ENCODE peak calls at places on chromosomes 1 and 21, in seven cellular contexts. D is Peyer's patch, P is astrocyte of the spinal cord, L is lung, S is lower leg skin, Q is cardiac muscle cell, Z is cardiac fibroblast. W is an unnamed sample.

GRCh38 chr1:160251687-160252526 is 10.4 kb downstream of the DCAF8 start:
- DNase-seq in D (peak), Z (peak), P (peak), S (peak), L (peak), Q (peak), W (no peak)

GRCh38 chr1:151289991-151290708 is 8.1 kb downstream of the ZNF687 start:
- DNase-seq in D (no peak), Z (no peak), S (no peak), Q (no peak), L (no peak), P (no peak), W (no peak)

GRCh38 chr1:24311234-24311633 is 7.9 kb upstream of the GRHL3 start:
- DNase-seq in D (no peak), S (no peak), Z (no peak), P (no peak), L (no peak), Q (no peak), W (no peak)

GRCh38 chr1:18232052-18232451 is 124.5 kb downstream of the IGSF21 start:
- DNase-seq in D (no peak), Q (no peak), Z (no peak), S (no peak), P (no peak), L (no peak), W (no peak)

GRCh38 chr21:42737969-42738590 is 84.7 kb downstream of the PDE9A start:
- DNase-seq in D (peak), S (no peak), Z (peak), Q (no peak), P (no peak), L (peak), W (no peak)

GRCh38 chr21:36635991-36636390 is 62.9 kb upstream of the SIM2 start:
- DNase-seq in Q (no peak), P (no peak), S (no peak), D (no peak), Z (no peak), L (no peak), W (no peak)

GRCh38 chr1:239386453-239387303 is at the start of gene CHRM3:
- DNase-seq in D (no peak), P (peak), L (peak), S (no peak), Z (peak), Q (peak), W (no peak)

GRCh38 chr1:228830954-228831481 is 95.7 kb downstream of the RHOU start:
- DNase-seq in S (no peak), Q (no peak), D (no peak), P (peak), L (no peak), Z (peak), W (peak)

GRCh38 chr1:179969962-179970361 is 15.4 kb downstream of the CEP350 start:
- DNase-seq in Q (no peak), Z (peak), L (no peak), P (no peak), S (no peak), D (no peak), W (no peak)

GRCh38 chr1:164417016-164417704 is 141.8 kb upstream of the PBX1 start:
- DNase-seq in D (no peak), P (no peak), S (no peak), L (no peak), Z (no peak), Q (peak), W (no peak)

GRCh38 chr1:156814571-156815260 is 1.9 kb downstream of the SH2D2A start:
- DNase-seq in D (no peak), Z (no peak), Q (no peak), L (no peak), S (no peak), P (no peak), W (no peak)

GRCh38 chr1:212950243-212951057 is at the start of gene VASH2:
- DNase-seq in S (peak), P (peak), Z (peak), L (peak), D (peak), Q (peak), W (peak)

GRCh38 chr21:26850116-26850643 is 5.0 kb upstream of the ADAMTS1 start:
- DNase-seq in S (no peak), D (no peak), Q (no peak), Z (peak), P (peak), L (no peak), W (no peak)

GRCh38 chr1:65812065-65812464 is 19.4 kb downstream of the PDE4B start:
- DNase-seq in D (no peak), S (peak), Q (no peak), P (peak), L (peak), Z (peak), W (peak)

GRCh38 chr1:53807916-53808315 is 30.2 kb downstream of the NDC1 start:
- DNase-seq in D (no peak), Z (no peak), Q (no peak), L (no peak), S (no peak), P (peak), W (no peak)

GRCh38 chr1:53380296-53380695 is 52.4 kb upstream of the LRP8 start:
- DNase-seq in Z (no peak), P (no peak), L (no peak), S (no peak), Q (no peak), D (no peak), W (no peak)

GRCh38 chr1:21935393-21935804 is 1.7 kb downstream of the HSPG2 start:
- DNase-seq in L (no peak), S (no peak), D (no peak), P (no peak), Q (no peak), Z (peak), W (no peak)

GRCh38 chr1:34360574-34360973 is 183.9 kb downstream of the C1orf94 start:
- DNase-seq in P (no peak), Z (no peak), L (no peak), S (no peak), Q (no peak), D (no peak), W (no peak)

GRCh38 chr21:35086357-35086756 is 37.3 kb upstream of the RUNX1 start:
- DNase-seq in Q (no peak), S (no peak), L (no peak), D (no peak), P (peak), Z (peak), W (no peak)

GRCh38 chr1:50139339-50139738 is 30.6 kb downstream of the ELAVL4 start:
- DNase-seq in S (no peak), L (no peak), Q (no peak), Z (no peak), P (no peak), D (no peak), W (no peak)

GRCh38 chr1:111851552-111851951 is 95.9 kb downstream of the DDX20 start:
- DNase-seq in S (no peak), D (no peak), P (no peak), Q (no peak), L (no peak), Z (no peak), W (no peak)

GRCh38 chr1:47545912-47546483 is 108.2 kb downstream of the FOXD2 start:
- DNase-seq in Q (no peak), D (no peak), P (no peak), S (no peak), L (no peak), Z (no peak), W (no peak)

GRCh38 chr1:58481962-58482361 is 64.6 kb downstream of the OMA1 start:
- DNase-seq in Z (no peak), Q (no peak), S (no peak), D (no peak), L (no peak), P (no peak), W (no peak)

GRCh38 chr1:77313491-77313890 is 31.7 kb downstream of the AK5 start:
- DNase-seq in Z (peak), S (no peak), P (no peak), Q (peak), L (no peak), D (no peak), W (no peak)

GRCh38 chr1:3113047-3113740 is 44.2 kb downstream of the PRDM16 start:
- DNase-seq in D (no peak), L (peak), Z (no peak), Q (no peak), P (no peak), S (no peak), W (no peak)

GRCh38 chr1:207891148-207891547 is 19.8 kb downstream of the CD34 start:
- DNase-seq in L (no peak), Q (no peak), P (no peak), S (no peak), D (no peak), Z (no peak), W (no peak)

GRCh38 chr1:104574619-104575018 is 824.9 kb downstream of the AMY1C start:
- DNase-seq in Z (no peak), L (no peak), P (no peak), Q (no peak), S (no peak), D (no peak), W (no peak)

GRCh38 chr1:209643295-209644020 is 8.8 kb downstream of the LAMB3 start:
- DNase-seq in Z (peak), D (no peak), S (no peak), L (peak), P (no peak), Q (peak), W (no peak)

GRCh38 chr1:156476501-156477298 is 23.9 kb downstream of the MEF2D start:
- DNase-seq in P (peak), D (no peak), S (no peak), L (no peak), Z (peak), Q (no peak), W (no peak)

GRCh38 chr1:84190455-84190854 is 46.4 kb downstream of the PRKACB start:
- DNase-seq in P (no peak), D (no peak), Q (no peak), L (no peak), Z (no peak), S (no peak), W (no peak)

GRCh38 chr1:202127836-202128622 is 5.3 kb downstream of the GPR37L1 start:
- DNase-seq in S (no peak), Z (no peak), Q (no peak), L (no peak), D (no peak), P (no peak), W (no peak)

GRCh38 chr1:93783876-93784275 is 95.1 kb downstream of the DNTTIP2 start:
- DNase-seq in Z (no peak), S (no peak), L (no peak), D (no peak), Q (no peak), P (no peak), W (no peak)

GRCh38 chr1:27806758-27807157 is 23.8 kb upstream of the PPP1R8 start:
- DNase-seq in S (no peak), Z (no peak), L (no peak), D (no peak), Q (no peak), P (no peak), W (no peak)

GRCh38 chr1:39567302-39567701 is 9.3 kb downstream of the PABPC4 start:
- DNase-seq in L (no peak), S (no peak), Z (no peak), Q (no peak), P (no peak), D (no peak), W (no peak)

GRCh38 chr1:39754026-39754569 is 15.4 kb downstream of the PPIE start:
- DNase-seq in Q (no peak), D (no peak), L (no peak), S (no peak), P (no peak), Z (no peak), W (no peak)

GRCh38 chr1:87937774-87938173 is 609.1 kb downstream of the LMO4 start:
- DNase-seq in L (no peak), Q (no peak), S (no peak), Z (no peak), P (no peak), D (no peak), W (no peak)

GRCh38 chr1:94855307-94855700 is 35.1 kb downstream of the SLC44A3 start:
- DNase-seq in L (no peak), S (no peak), P (no peak), Z (no peak), D (no peak), Q (no peak), W (peak)

GRCh38 chr1:232613752-232614381 is 16.1 kb downstream of the SIPA1L2 start:
- DNase-seq in Q (no peak), P (peak), Z (peak), D (no peak), L (no peak), S (no peak), W (no peak)

GRCh38 chr1:20259646-20260045 is 31.0 kb upstream of the VWA5B1 start:
- DNase-seq in S (no peak), Q (no peak), D (no peak), P (no peak), L (no peak), Z (no peak), W (no peak)
- TF ChIP-seq CTCF in S (no peak), Q (no peak), D (no peak), P (no peak), L (no peak), Z (no peak), W (no peak)

GRCh38 chr1:31705080-31705866 is 1.5 kb upstream of the COL16A1 start:
- DNase-seq in D (peak), S (peak), Q (peak), P (peak), Z (peak), L (peak), W (no peak)
- H3K4me3 ChIP-seq in D (no peak), S (no peak), Q (no peak), P (no peak), Z (peak), L (no peak), W (no peak)

GRCh38 chr1:91245437-91245836 is 159.2 kb downstream of the HFM1 start:
- DNase-seq in S (no peak), Q (no peak), P (no peak), Z (no peak), D (no peak), L (no peak), W (no peak)

GRCh38 chr1:91243171-91243570 is 161.5 kb downstream of the HFM1 start:
- DNase-seq in Q (no peak), D (no peak), L (no peak), S (no peak), P (no peak), Z (no peak), W (no peak)

GRCh38 chr1:91244737-91245136 is 159.9 kb downstream of the HFM1 start:
- DNase-seq in Z (no peak), S (no peak), Q (no peak), D (no peak), L (no peak), P (no peak), W (no peak)
- TF ChIP-seq CTCF in Z (peak), S (no peak), Q (no peak), D (no peak), L (no peak), P (no peak), W (no peak)

DNA sequence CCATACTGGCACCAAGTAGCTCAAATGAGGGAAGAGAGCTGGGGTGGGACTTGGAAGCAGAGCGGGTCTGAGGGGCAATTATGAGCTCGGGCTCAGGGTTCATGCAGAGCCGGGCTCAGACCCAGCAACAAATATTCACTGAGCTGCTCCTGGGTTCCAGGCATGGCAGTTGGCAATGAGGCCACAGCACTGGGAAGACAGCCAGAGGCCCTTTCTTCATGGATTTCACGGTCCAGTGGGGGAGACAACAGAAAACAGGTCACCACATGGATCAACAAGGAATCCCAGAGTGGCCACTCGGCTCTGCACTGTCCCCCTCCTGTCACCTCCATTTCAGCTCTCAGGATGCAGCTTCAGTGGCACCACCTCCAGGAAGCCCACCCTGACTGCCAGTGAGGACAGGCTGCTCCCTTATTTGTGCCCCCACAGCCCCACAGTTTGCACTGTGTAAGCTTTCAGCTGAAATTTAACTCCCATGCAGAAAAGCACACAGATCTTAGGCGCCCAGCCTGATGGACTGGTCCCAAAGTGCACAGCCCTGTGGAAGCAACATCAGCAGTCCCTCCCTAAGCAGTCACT is 22.4 kb downstream of the ARHGEF19 start:
- DNase-seq in S (no peak), Q (no peak), L (no peak), D (no peak), Z (no peak), P (no peak), W (no peak)
- H3K4me3 ChIP-seq in S (no peak), Q (no peak), L (no peak), D (no peak), Z (no peak), P (no peak), W (no peak)

DNA sequence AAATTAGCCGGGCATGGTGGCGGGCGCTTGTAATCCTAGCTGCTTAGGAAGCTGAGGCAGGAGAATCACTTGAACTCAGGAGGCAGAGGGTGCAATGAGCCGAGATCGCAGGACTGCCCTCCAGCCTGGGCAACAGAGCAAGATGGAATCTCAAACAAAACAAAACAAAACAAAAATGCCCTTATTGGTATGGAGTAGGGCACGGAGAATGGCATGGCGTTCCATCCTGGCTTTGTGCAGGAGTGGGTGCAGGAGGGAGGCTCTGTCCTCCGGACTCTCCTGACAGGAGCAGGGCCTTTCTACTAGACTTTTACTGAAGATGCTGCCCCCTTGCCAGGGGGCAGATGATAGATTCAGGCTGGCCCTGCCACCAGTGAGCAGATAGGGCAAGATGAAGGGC is 1.0 kb downstream of the TMEM61 start:
- DNase-seq in L (no peak), S (no peak), P (no peak), D (no peak), Q (no peak), Z (no peak), W (no peak)
- TF ChIP-seq CTCF in L (no peak), S (no peak), P (no peak), D (no peak), Q (no peak), Z (no peak), W (no peak)

DNA sequence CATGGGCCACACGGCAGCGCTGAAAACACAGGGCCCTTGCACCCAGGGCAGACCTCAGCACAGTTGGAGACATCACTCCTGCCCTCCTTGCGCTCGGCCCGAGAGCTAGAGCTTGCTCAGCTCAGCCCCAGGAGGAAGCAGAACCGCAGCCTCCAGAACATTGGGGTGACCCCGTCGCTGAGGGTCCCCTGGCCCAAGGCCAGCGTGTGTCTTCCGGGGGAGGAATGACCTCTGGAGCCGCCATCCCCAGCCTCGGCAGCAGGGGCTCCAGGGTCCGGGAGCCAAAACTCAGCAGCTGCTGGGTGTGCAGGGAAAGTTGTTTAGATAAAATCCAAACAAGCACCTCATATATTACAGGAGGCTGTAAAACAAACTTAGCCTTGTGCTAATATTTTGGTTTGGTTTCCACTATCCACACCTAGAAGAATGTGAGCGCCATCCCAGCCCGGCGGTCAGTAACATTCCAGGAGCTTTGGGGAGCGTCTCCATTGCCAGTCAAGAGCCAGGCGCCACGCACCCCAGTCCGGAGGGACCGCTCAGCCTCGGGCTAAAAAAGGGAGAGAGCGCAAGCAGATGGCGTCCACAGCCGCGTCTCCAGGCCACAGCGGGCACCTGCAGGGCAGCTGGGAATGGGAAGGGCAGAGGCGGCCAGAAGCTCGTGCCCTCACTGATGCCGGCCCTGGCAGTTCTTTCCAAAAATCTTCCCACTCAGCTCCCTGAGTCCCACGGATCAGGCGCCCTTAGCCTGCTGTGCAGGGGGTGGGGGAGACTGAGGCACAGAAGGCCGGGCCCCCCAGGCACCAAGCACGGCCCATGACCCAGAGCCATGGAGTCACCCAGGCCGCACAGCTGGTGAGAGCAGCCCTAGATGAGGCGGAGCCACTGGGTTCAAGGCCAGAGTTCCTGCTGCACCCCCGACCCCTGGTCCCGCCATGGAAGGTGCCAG is 52.0 kb downstream of the SLX9 start:
- DNase-seq in Z (no peak), Q (no peak), D (no peak), L (no peak), P (peak), S (no peak), W (no peak)
- H3K4me3 ChIP-seq in Z (no peak), Q (no peak), D (no peak), L (no peak), P (no peak), S (no peak), W (no peak)

DNA sequence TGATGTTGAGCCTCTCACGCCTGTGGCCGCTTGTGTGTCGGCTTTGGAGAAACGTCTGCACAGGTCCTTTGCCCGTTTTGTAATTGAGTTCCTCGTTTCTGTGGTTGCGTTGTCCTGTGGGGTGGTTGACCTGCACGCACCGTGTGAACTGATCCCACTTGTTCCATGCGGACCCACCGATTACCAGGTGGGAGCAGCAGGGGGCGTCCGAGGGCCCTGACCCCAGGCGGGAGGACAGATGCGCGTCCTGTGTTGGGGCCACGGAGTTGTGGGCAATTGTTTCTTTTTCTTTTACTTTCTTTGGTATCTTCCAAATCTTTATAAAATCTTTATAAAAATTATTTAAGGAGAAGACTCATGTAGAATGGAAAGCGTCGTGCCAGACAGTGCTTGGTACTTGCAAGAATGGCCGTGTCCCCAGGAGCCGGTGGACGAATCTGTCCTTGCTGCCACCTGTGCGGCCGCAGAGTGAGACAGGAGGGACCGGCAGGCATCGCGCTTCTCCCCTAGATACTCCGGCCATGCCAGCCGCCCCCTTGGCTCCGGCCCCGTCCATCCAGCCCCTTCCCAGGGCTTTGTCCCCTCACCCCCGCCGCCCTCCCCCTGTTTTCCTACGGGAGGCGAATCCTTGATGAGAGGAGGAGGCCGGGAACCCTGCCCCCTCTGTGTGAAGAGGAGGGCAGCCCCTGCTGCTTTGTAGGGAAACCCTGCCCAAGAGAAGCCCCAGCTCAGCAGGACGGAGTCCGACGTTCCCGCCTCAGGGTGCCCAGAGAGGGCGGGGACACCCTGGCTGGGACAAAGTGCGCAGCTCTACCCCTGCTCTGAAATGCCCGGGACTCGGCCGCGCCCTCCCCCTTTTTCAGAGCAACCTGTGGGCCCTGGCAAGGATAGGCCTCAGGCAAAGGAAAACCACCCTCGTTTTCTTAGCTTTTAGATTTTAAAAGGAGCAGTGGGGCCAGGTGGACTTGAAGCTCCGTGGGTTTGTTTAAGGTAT is 41.7 kb downstream of the PRKCZ start:
- DNase-seq in L (no peak), Q (peak), Z (peak), P (peak), D (peak), S (no peak), W (no peak)
- TF ChIP-seq CTCF in L (peak), Q (peak), Z (peak), P (peak), D (peak), S (no peak), W (peak)

GRCh38 chr1:192607836-192608235 is 28.1 kb upstream of the RGS13 start:
- DNase-seq in P (no peak), Z (no peak), S (no peak), D (no peak), L (no peak), Q (no peak), W (no peak)
- H3K4me3 ChIP-seq in P (no peak), Z (no peak), S (no peak), D (no peak), L (no peak), Q (no peak), W (no peak)

W was measured in kidney epithelial cell.